ENCODE peak calls at places on chromosome 16, in eight cellular contexts. K, Q, D, X, B, C, W and V are unnamed samples.
A peak's percentile ranks its signal among the peaks of the same experiment; 100 is the strongest.

GRCh38 chr16:51752596-51752995 is 601.5 kb upstream of the SALL1 start:
- DNase-seq in K (no peak), Q (no peak), D (no peak), X (no peak), B (no peak), C (no peak), W (no peak), V (no peak)

GRCh38 chr16:69822174-69822935 is 60.2 kb downstream of the WWP2 start:
- DNase-seq in K (no peak), Q (no peak), D (no peak), X (no peak), B (no peak), C (no peak), W (no peak), V (no peak)

GRCh38 chr16:67926181-67926742 is 5.4 kb downstream of the CTRL start:
- DNase-seq in K (no peak), Q (no peak), D (no peak), X (peak; percentile 36), B (no peak), C (peak; percentile 36), W (no peak), V (no peak)

GRCh38 chr16:20928774-20929411 is 28.3 kb downstream of the LYRM1 start:
- DNase-seq in K (no peak), Q (no peak), D (no peak), X (no peak), B (no peak), C (no peak), W (no peak), V (no peak)

GRCh38 chr16:626787-627457 is 3.9 kb upstream of the WFIKKN1 start:
- DNase-seq in K (no peak), Q (no peak), D (no peak), X (peak; percentile 51), B (no peak), C (peak; percentile 91), W (no peak), V (no peak)

GRCh38 chr16:80682435-80683070 is 121.8 kb downstream of the CDYL2 start:
- DNase-seq in K (no peak), Q (no peak), D (no peak), X (no peak), B (no peak), C (no peak), W (no peak), V (no peak)

GRCh38 chr16:53433930-53434435 is 288 bp upstream of the RBL2 start:
- DNase-seq in K (peak; percentile 86), Q (no peak), D (no peak), X (peak; percentile 90), B (no peak), C (peak; percentile 79), W (no peak), V (no peak)

GRCh38 chr16:84058211-84058610 is 15.6 kb upstream of the SLC38A8 start:
- DNase-seq in K (no peak), Q (no peak), D (no peak), X (no peak), B (no peak), C (no peak), W (no peak), V (no peak)

GRCh38 chr16:48879173-48879926 is 269.4 kb upstream of the N4BP1 start:
- DNase-seq in K (no peak), Q (no peak), D (no peak), X (no peak), B (no peak), C (no peak), W (no peak), V (no peak)

GRCh38 chr16:78094998-78095397 is 4.5 kb upstream of the WWOX start:
- DNase-seq in K (no peak), Q (no peak), D (no peak), X (no peak), B (no peak), C (no peak), W (no peak), V (no peak)

DNA sequence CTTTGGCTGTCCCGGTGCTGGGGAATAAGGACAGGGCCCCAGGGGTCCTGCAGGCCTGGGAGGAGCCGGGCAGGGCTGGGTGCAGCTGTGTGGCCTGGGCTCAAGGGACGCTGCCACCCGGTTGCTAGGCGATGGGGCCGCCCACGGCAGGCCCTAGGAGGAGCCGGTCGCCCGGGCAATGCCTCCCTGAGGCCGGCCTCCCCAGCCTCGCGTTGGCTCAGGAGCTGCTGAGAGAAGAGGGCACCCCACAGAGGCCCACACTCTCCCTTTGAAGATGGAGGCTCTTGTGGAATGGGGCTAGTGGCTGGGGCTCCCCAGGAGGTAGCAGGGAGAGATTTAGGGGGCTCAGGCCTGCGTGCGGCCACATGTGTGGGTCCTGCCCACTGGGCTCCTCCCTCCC is at the start of gene CIBAR2:
- DNase-seq in K (no peak), Q (peak; percentile 63), D (peak; percentile 76), X (peak; percentile 25), B (no peak), C (no peak), W (no peak), V (no peak)
- H3K27ac ChIP-seq in K (no peak within 1 kb of the TSS), Q (no peak within 1 kb of the TSS), D (no peak within 1 kb of the TSS), X (no peak within 1 kb of the TSS), B (no peak within 1 kb of the TSS), C (no peak within 1 kb of the TSS), W (no peak within 1 kb of the TSS), V (no peak within 1 kb of the TSS)

DNA sequence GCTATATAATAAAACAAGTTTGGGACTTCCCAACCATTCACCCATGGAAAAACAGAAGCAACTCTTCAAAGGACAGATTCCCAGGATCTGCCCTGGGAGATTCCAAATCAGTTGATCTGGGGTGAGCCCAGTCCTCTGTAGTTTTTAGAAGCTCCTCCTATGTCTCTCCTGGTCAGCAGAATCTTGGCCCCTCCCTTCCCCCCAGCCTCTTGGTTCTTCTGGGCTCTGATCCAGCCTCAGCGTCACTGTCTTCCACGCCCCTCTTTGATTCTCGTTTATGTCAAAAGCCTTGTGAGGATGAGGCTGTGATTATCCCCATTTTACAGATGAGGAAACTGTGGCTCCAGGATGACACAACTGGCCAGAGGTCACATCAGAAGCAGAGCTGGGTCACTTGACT is 903 bp upstream of the CDH5 start:
- DNase-seq in K (no peak), Q (no peak), D (no peak), X (no peak), B (peak; percentile 35), C (peak; percentile 41), W (no peak), V (no peak)
- H3K27ac ChIP-seq in K (no peak overlapping the region), Q (peak overlapping the region; percentile 86), D (no peak overlapping the region), X (no peak overlapping the region), B (no peak overlapping the region), C (no peak overlapping the region), W (no peak overlapping the region), V (no peak overlapping the region)

DNA sequence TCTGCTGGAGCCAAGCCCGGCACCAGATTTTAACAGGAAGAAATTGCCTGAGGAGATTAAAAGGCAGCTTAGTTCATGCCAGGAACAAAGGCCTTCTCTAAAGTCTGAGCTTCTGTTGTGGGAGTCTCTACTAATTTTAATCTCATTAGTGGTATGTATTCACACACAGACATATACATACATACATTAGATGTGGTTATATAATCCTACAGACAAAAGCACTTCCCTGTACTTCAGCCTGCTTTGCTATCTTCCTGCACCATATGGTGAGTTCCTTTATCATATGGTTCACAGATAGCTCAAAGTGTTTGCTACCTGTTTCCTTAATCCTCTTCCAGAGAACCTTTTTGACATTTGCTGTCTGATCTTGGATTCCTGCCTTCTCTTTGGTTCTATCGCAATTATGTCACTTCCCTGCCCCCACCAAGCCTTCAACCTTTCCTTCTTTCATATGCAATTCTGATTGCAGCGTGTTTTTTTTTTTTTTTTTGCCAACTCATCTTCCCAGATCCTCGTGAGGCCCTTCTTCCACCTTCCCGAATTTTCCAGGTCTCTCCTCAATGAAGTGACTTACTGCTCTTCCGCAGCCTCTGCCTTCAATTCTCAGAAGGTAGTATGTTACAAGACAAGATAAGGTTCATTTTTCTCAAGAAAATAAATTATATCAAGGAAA is 120.4 kb upstream of the CACNG3 start:
- DNase-seq in K (no peak), Q (no peak), D (peak; percentile 41), X (peak; percentile 88), B (no peak), C (no peak), W (no peak), V (no peak)
- H3K27ac ChIP-seq in K (no peak overlapping the region), Q (no peak overlapping the region), D (no peak overlapping the region), X (no peak overlapping the region), B (no peak overlapping the region), C (no peak overlapping the region), W (no peak overlapping the region), V (no peak overlapping the region)

GRCh38 chr16:85566502-85567100 is 46.5 kb upstream of the GSE1 start:
- DNase-seq in K (no peak), Q (no peak), D (peak; percentile 92), X (peak; percentile 96), B (peak; percentile 60), C (no peak), W (no peak), V (no peak)
- H3K27ac ChIP-seq in K (no peak overlapping the region), Q (peak overlapping the region; percentile 49), D (no peak overlapping the region), X (no peak overlapping the region), B (peak overlapping the region; percentile 79), C (no peak overlapping the region), W (no peak overlapping the region), V (no peak overlapping the region)

GRCh38 chr16:75111514-75112280 is 4.9 kb downstream of the LDHD start:
- DNase-seq in K (no peak), Q (no peak), D (no peak), X (no peak), B (no peak), C (no peak), W (no peak), V (no peak)

GRCh38 chr16:75110637-75111513 is 5.7 kb downstream of the LDHD start:
- DNase-seq in K (peak; percentile 90), Q (peak; percentile 94), D (peak; percentile 95), X (peak; percentile 94), B (peak; percentile 95), C (peak; percentile 76), W (peak; percentile 81), V (peak; percentile 71)

GRCh38 chr16:75113046-75113491 is 3.5 kb downstream of the LDHD start:
- DNase-seq in K (peak; percentile 40), Q (no peak), D (no peak), X (no peak), B (no peak), C (no peak), W (no peak), V (no peak)

GRCh38 chr16:75113541-75114121 is 2.9 kb downstream of the LDHD start:
- DNase-seq in K (no peak), Q (no peak), D (no peak), X (no peak), B (no peak), C (no peak), W (no peak), V (no peak)

DNA sequence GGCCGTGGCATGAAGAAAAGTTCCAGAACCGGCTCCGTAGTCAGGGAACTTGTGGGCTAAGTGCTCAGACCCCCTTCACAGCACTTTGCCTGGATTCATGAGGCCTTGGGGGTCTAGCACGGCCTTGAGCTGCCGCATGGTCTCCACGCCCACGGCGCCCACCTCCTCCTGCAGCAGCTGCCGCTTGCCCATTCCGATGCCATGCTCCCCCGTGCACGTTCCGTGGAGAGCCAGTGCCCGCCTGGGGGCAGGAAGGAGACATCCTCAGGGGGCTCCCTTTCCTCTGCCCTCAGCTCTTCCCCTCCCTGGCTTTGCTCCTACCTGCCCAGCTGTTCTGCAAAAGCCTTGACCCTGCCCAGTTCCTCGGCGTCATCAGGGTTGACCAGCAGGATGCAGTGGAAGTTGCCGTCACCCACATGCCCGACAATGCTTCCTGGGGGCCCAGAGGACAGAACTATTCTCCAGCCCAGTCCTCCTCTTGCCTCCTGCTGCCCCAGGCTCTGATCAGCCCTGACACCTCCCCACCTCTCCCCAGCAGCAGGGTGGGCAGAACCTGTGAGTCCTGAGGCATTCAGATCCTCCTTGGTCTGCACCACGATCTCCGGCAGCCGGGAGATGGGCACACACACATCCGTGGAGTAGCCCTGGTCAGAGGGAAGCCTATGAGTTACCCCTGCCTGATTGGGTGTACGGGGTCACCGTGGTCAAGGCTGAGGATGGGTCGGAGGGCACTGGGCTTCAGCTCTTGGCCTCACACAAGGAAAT is 4.1 kb downstream of the LDHD start:
- DNase-seq in K (no peak), Q (peak; percentile 75), D (no peak), X (no peak), B (no peak), C (no peak), W (no peak), V (no peak)
- H3K27ac ChIP-seq in K (peak overlapping the region; percentile 35), Q (peak overlapping the region; percentile 34), D (no peak overlapping the region), X (no peak overlapping the region), B (no peak overlapping the region), C (peak overlapping the region; percentile 4), W (no peak overlapping the region), V (no peak overlapping the region)